ENCODE peak calls at places on chromosomes 6 and 20, in six cellular contexts. Z is HT1080, X is HCEC 1CT, J is mammary epithelial cell, I is esophagus squamous epithelium, Y is T follicular helper cell. D is an unnamed sample.

GRCh38 chr6:27502508-27503435 is 29.9 kb upstream of the ZNF184 start:
- DNase-seq in Z (peak; percentile 91), X (peak; percentile 75), J (peak; percentile 81), I (no peak), Y (peak; percentile 42), D (peak; percentile 87)

GRCh38 chr6:164749126-164749758 is 560.2 kb downstream of the C6orf118 start:
- DNase-seq in Z (peak; percentile 81), X (no peak), J (no peak), I (no peak), Y (no peak), D (no peak)

GRCh38 chr6:135497412-135498177 is at the start of gene AHI1:
- DNase-seq in Z (peak; percentile 92), X (peak; percentile 91), J (peak; percentile 88), I (peak; percentile 62), Y (peak; percentile 83), D (peak; percentile 96)

GRCh38 chr20:53034899-53035298 is 62.7 kb downstream of the TSHZ2 start:
- DNase-seq in Z (no peak), X (no peak), J (no peak), I (no peak), Y (no peak), D (no peak)

GRCh38 chr6:46926481-46926880 is 4.7 kb upstream of the ADGRF5 start:
- DNase-seq in Z (peak; percentile 46), X (peak; percentile 35), J (no peak), I (no peak), Y (no peak), D (peak; percentile 77)

GRCh38 chr6:57423468-57423867 is 106.0 kb downstream of the PRIM2 start:
- DNase-seq in Z (no peak), X (no peak), J (no peak), I (no peak), Y (no peak), D (no peak)

GRCh38 chr6:106973841-106974336 is 640 bp downstream of the CD24 start:
- DNase-seq in Z (no peak), X (no peak), J (peak; percentile 36), I (no peak), Y (no peak), D (no peak)

GRCh38 chr6:23659125-23659524 is 466.9 kb upstream of the NRSN1 start:
- DNase-seq in Z (peak; percentile 11), X (peak; percentile 18), J (no peak), I (no peak), Y (no peak), D (no peak)

GRCh38 chr6:152815230-152815922 is 64.8 kb downstream of the VIP start:
- DNase-seq in Z (no peak), X (no peak), J (no peak), I (no peak), Y (no peak), D (no peak)

GRCh38 chr20:50304883-50305635 is 114.4 kb downstream of the CEBPB start:
- DNase-seq in Z (no peak), X (peak; percentile 99), J (peak; percentile 43), I (no peak), Y (no peak), D (peak; percentile 97)

GRCh38 chr6:107657755-107658461 is 166.2 kb downstream of the SCML4 start:
- DNase-seq in Z (peak; percentile 88), X (peak; percentile 84), J (no peak), I (peak; percentile 48), Y (no peak), D (peak; percentile 65)

GRCh38 chr6:31892821-31893220 is 4.7 kb downstream of the EHMT2 start:
- DNase-seq in Z (no peak), X (no peak), J (no peak), I (no peak), Y (no peak), D (no peak)

GRCh38 chr6:17501442-17501841 is 98.7 kb upstream of the FAM8A1 start:
- DNase-seq in Z (no peak), X (no peak), J (no peak), I (no peak), Y (no peak), D (no peak)

GRCh38 chr20:38023181-38024085 is 9.8 kb downstream of the TTI1 start:
- DNase-seq in Z (peak; percentile 21), X (peak; percentile 88), J (no peak), I (no peak), Y (no peak), D (no peak)

GRCh38 chr6:3841066-3841454 is 8.1 kb upstream of the FAM50B start:
- DNase-seq in Z (no peak), X (no peak), J (no peak), I (no peak), Y (no peak), D (peak; percentile 13)

GRCh38 chr6:6700421-6700820 is 111.9 kb downstream of the LY86 start:
- DNase-seq in Z (no peak), X (no peak), J (no peak), I (no peak), Y (no peak), D (no peak)

GRCh38 chr6:95548188-95548837 is 29.0 kb upstream of the MANEA start:
- DNase-seq in Z (no peak), X (no peak), J (no peak), I (no peak), Y (no peak), D (no peak)

GRCh38 chr20:49790077-49790798 is 22.4 kb upstream of the SLC9A8 start:
- DNase-seq in Z (no peak), X (peak; percentile 82), J (no peak), I (no peak), Y (no peak), D (peak; percentile 91)

GRCh38 chr6:107658920-107659879 is 164.9 kb downstream of the SCML4 start:
- DNase-seq in Z (peak; percentile 28), X (no peak), J (no peak), I (no peak), Y (no peak), D (peak; percentile 13)

GRCh38 chr6:113995632-113996031 is 24.7 kb upstream of the HDAC2 start:
- DNase-seq in Z (peak; percentile 94), X (peak; percentile 98), J (peak; percentile 78), I (no peak), Y (no peak), D (peak; percentile 95)

GRCh38 chr6:27889275-27889627 is 22.9 kb downstream of the OR2B2 start:
- DNase-seq in Z (no peak), X (peak; percentile 11), J (no peak), I (no peak), Y (no peak), D (no peak)

GRCh38 chr6:56335733-56336132 is 88.4 kb upstream of the COL21A1 start:
- DNase-seq in Z (peak; percentile 88), X (peak; percentile 92), J (peak; percentile 93), I (no peak), Y (no peak), D (peak; percentile 94)

GRCh38 chr6:63058601-63059000 is 152.7 kb upstream of the FKBP1C start:
- DNase-seq in Z (no peak), X (no peak), J (no peak), I (no peak), Y (no peak), D (no peak)

GRCh38 chr6:170137911-170138910 is 152.7 kb downstream of the DLL1 start:
- DNase-seq in Z (no peak), X (no peak), J (no peak), I (no peak), Y (no peak), D (no peak)

GRCh38 chr6:28658475-28659249 is 133.0 kb downstream of the GPX5 start:
- DNase-seq in Z (peak; percentile 4), X (peak; percentile 13), J (peak; percentile 5), I (no peak), Y (no peak), D (peak; percentile 29)

GRCh38 chr20:36062799-36063198 is 91.7 kb upstream of the EPB41L1 start:
- DNase-seq in Z (no peak), X (peak; percentile 58), J (peak; percentile 63), I (no peak), Y (no peak), D (peak; percentile 79)

GRCh38 chr6:46184114-46184513 is 13.3 kb upstream of the ENPP5 start:
- DNase-seq in Z (peak; percentile 53), X (peak; percentile 79), J (peak; percentile 68), I (no peak), Y (no peak), D (peak; percentile 73)

GRCh38 chr6:81331526-81331925 is 421.0 kb downstream of the TENT5A start:
- DNase-seq in Z (peak; percentile 3), X (peak; percentile 58), J (no peak), I (no peak), Y (no peak), D (peak; percentile 20)

GRCh38 chr6:19759117-19759880 is 77.9 kb upstream of the ID4 start:
- DNase-seq in Z (peak; percentile 84), X (peak; percentile 86), J (peak; percentile 85), I (no peak), Y (no peak), D (peak; percentile 89)

GRCh38 chr6:56594699-56595098 is 48.0 kb downstream of the DST start:
- DNase-seq in Z (no peak), X (no peak), J (no peak), I (no peak), Y (peak; percentile 2), D (no peak)

GRCh38 chr6:28789553-28790083 is 134.2 kb downstream of the TRIM27 start:
- DNase-seq in Z (peak; percentile 82), X (peak; percentile 61), J (peak; percentile 76), I (no peak), Y (no peak), D (peak; percentile 79)

D was measured in ELR.